ENCODE peak calls at places on chromosomes 7 and 10, in eight cellular contexts. U is heart right ventricle; H is upper lobe of right lung; Q is right cardiac atrium; X is H7; G is CD8-positive, alpha-beta memory T cell; J is naive thymus-derived CD4-positive, alpha-beta T cell; O is tibial nerve. E is an unnamed sample.
A peak's percentile ranks its signal among the peaks of the same experiment; 100 is the strongest.

GRCh38 chr7:33495207-33495606 is 365.8 kb downstream of the BBS9 start:
- DNase-seq in U (no peak), H (no peak), Q (no peak), X (no peak), G (no peak), J (no peak), O (peak; percentile 21), E (no peak)

GRCh38 chr10:98394855-98395440 is 20.0 kb downstream of the PYROXD2 start:
- DNase-seq in U (no peak), H (no peak), Q (no peak), X (no peak), G (no peak), J (no peak), O (no peak), E (no peak)

GRCh38 chr7:11213246-11213645 is 239.6 kb downstream of the PHF14 start:
- DNase-seq in U (no peak), H (no peak), Q (no peak), X (no peak), G (no peak), J (no peak), O (no peak), E (no peak)

GRCh38 chr7:155885162-155886160 is 73.2 kb upstream of the SHH start:
- DNase-seq in U (peak; percentile 58), H (peak; percentile 50), Q (peak; percentile 64), X (peak; percentile 52), G (no peak), J (no peak), O (no peak), E (no peak)

GRCh38 chr7:46576950-46577349 is 655.9 kb upstream of the IGFBP3 start:
- DNase-seq in U (no peak), H (no peak), Q (no peak), X (no peak), G (no peak), J (no peak), O (no peak), E (no peak)

GRCh38 chr7:23546897-23547572 is 15.3 kb upstream of the TRA2A start:
- DNase-seq in U (peak; percentile 76), H (no peak), Q (peak; percentile 82), X (peak; percentile 79), G (peak; percentile 67), J (peak; percentile 89), O (peak; percentile 88), E (peak; percentile 54)

GRCh38 chr10:71657604-71658348 is 61.8 kb downstream of the C10orf105 start:
- DNase-seq in U (no peak), H (no peak), Q (no peak), X (peak; percentile 92), G (no peak), J (no peak), O (no peak), E (no peak)

GRCh38 chr7:953547-954327 is 743 bp downstream of the ADAP1 start:
- DNase-seq in U (peak; percentile 41), H (peak; percentile 87), Q (peak; percentile 81), X (peak; percentile 89), G (no peak), J (no peak), O (no peak), E (no peak)

GRCh38 chr7:105473163-105473562 is 48.9 kb downstream of the PUS7 start:
- DNase-seq in U (no peak), H (no peak), Q (no peak), X (no peak), G (no peak), J (no peak), O (no peak), E (no peak)

GRCh38 chr7:143269254-143269653 is 6.0 kb downstream of the GSTK1 start:
- DNase-seq in U (no peak), H (no peak), Q (no peak), X (no peak), G (no peak), J (no peak), O (no peak), E (no peak)

GRCh38 chr7:2104107-2104710 is 128.5 kb downstream of the MAD1L1 start:
- DNase-seq in U (peak; percentile 90), H (peak; percentile 93), Q (peak; percentile 96), X (peak; percentile 98), G (peak; percentile 67), J (peak; percentile 79), O (peak; percentile 92), E (peak; percentile 16)

GRCh38 chr10:1414893-1415292 is 322.4 kb downstream of the ADARB2 start:
- DNase-seq in U (no peak), H (no peak), Q (no peak), X (no peak), G (no peak), J (no peak), O (no peak), E (no peak)

GRCh38 chr7:92645531-92646061 is 55.4 kb upstream of the FAM133B start:
- DNase-seq in U (no peak), H (no peak), Q (peak; percentile 37), X (no peak), G (no peak), J (no peak), O (no peak), E (no peak)

GRCh38 chr7:27161214-27161720 is 4.1 kb downstream of the HOXA9 start:
- DNase-seq in U (no peak), H (peak; percentile 68), Q (peak; percentile 75), X (no peak), G (no peak), J (no peak), O (no peak), E (no peak)

GRCh38 chr7:115749924-115750323 is 280.6 kb downstream of the TFEC start:
- DNase-seq in U (no peak), H (peak; percentile 79), Q (no peak), X (no peak), G (no peak), J (no peak), O (no peak), E (no peak)

GRCh38 chr7:35804571-35804970 is 3.7 kb downstream of the SEPTIN7 start:
- DNase-seq in U (no peak), H (no peak), Q (no peak), X (no peak), G (no peak), J (no peak), O (no peak), E (no peak)

GRCh38 chr10:42987121-42987541 is 89.7 kb upstream of the RET start:
- DNase-seq in U (no peak), H (peak; percentile 71), Q (no peak), X (peak; percentile 25), G (no peak), J (no peak), O (no peak), E (no peak)

GRCh38 chr10:94133239-94133638 is 139.5 kb downstream of the PLCE1 start:
- DNase-seq in U (peak; percentile 80), H (no peak), Q (peak; percentile 90), X (no peak), G (no peak), J (no peak), O (no peak), E (no peak)

GRCh38 chr10:119291223-119291900 is 84.0 kb downstream of the GRK5 start:
- DNase-seq in U (no peak), H (no peak), Q (peak; percentile 47), X (no peak), G (no peak), J (no peak), O (no peak), E (no peak)

GRCh38 chr7:74475987-74476350 is 22.3 kb downstream of the GTF2IRD1 start:
- DNase-seq in U (no peak), H (no peak), Q (peak; percentile 67), X (no peak), G (no peak), J (no peak), O (no peak), E (no peak)

DNA sequence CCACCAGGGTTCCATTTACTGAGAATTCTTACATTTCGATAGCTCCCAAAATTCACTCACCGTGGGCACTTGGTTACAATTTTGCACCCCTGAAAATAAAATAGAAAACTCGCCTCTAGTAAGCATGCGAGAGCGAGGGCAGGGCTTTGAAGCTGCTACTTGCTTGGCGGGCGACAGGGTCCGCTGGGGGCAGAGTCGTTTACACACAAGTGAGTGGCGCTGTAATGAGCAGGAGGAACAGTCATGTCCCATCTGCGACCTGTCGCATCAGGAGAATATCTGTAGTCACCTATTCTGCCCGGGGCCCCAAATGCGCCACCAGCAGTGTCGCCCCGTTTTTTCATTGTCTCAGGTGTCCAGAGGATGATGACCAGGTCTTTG is 1.2 kb upstream of the MEOX2 start:
- DNase-seq in U (peak; percentile 49), H (no peak), Q (peak; percentile 70), X (peak; percentile 25), G (no peak), J (no peak), O (no peak), E (no peak)
- H3K27me3 ChIP-seq in U (peaks cover 22% of the 10 kb centered on the region), H (peaks cover 38% of the 10 kb centered on the region), Q (no peaks in the 10 kb centered on the region), X (peaks cover 58% of the 10 kb centered on the region), G (no peaks in the 10 kb centered on the region), J (no peaks in the 10 kb centered on the region), O (peaks cover 7% of the 10 kb centered on the region), E (no peaks in the 10 kb centered on the region)

DNA sequence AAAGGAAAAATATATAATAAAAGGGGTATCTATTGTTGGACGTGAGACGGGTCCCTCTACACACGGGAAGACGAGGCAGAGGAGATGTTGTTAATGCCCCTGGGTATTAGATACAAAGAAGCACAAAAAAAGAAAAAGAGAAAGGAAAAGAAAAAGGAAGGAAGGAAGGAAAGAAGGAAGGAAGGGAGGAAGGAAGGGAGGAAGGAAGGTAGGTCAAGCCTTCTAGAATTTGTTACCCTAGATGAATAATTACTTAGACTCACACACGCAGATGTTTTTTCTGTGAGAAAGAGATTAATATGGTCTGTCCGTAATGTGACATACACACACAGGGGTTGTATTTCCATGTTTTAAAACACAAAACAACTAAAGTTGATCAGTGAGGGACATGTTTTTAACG is 292.3 kb upstream of the NFE2L3 start:
- DNase-seq in U (no peak), H (no peak), Q (no peak), X (no peak), G (no peak), J (peak; percentile 26), O (no peak), E (no peak)
- H3K27me3 ChIP-seq in U (peaks cover 97% of the 10 kb centered on the region), H (peaks cover 98% of the 10 kb centered on the region), Q (peaks cover 4% of the 10 kb centered on the region), X (peaks cover 70% of the 10 kb centered on the region), G (peaks cover 96% of the 10 kb centered on the region), J (peaks cover 36% of the 10 kb centered on the region), O (peaks cover 100% of the 10 kb centered on the region), E (peaks cover 86% of the 10 kb centered on the region)

GRCh38 chr10:92692085-92692671 is 2.4 kb downstream of the HHEX start:
- DNase-seq in U (no peak), H (no peak), Q (no peak), X (peak; percentile 72), G (no peak), J (no peak), O (no peak), E (no peak)
- H3K27me3 ChIP-seq in U (peaks cover 75% of the 10 kb centered on the region), H (peaks cover 10% of the 10 kb centered on the region), Q (no peaks in the 10 kb centered on the region), X (peaks cover 93% of the 10 kb centered on the region), G (peaks cover 38% of the 10 kb centered on the region), J (peaks cover 14% of the 10 kb centered on the region), O (peaks cover 91% of the 10 kb centered on the region), E (peaks cover 31% of the 10 kb centered on the region)

GRCh38 chr10:101768791-101769170 is 7.1 kb downstream of the FGF8 start:
- DNase-seq in U (no peak), H (peak; percentile 19), Q (no peak), X (peak; percentile 37), G (no peak), J (no peak), O (no peak), E (no peak)
- H3K27me3 ChIP-seq in U (peaks cover 81% of the 10 kb centered on the region), H (peaks cover 45% of the 10 kb centered on the region), Q (no peaks in the 10 kb centered on the region), X (peaks cover 14% of the 10 kb centered on the region), G (peaks cover 14% of the 10 kb centered on the region), J (no peaks in the 10 kb centered on the region), O (peaks cover 41% of the 10 kb centered on the region), E (peaks cover 22% of the 10 kb centered on the region)

GRCh38 chr10:130108934-130109604 is 1.6 kb downstream of the C10orf143 start:
- DNase-seq in U (no peak), H (no peak), Q (no peak), X (peak; percentile 7), G (no peak), J (no peak), O (no peak), E (no peak)
- H3K27me3 ChIP-seq in U (no peaks in the 10 kb centered on the region), H (no peaks in the 10 kb centered on the region), Q (no peaks in the 10 kb centered on the region), X (no peaks in the 10 kb centered on the region), G (no peaks in the 10 kb centered on the region), J (no peaks in the 10 kb centered on the region), O (no peaks in the 10 kb centered on the region), E (no peaks in the 10 kb centered on the region)